ENCODE peak calls at places on chromosomes 11 and 22, in seven cellular contexts. T is colonic mucosa, M is MV-4-11, R is K562, N is GM23248, Y is psoas muscle, L is T-helper 2 cell. I is an unnamed sample.

GRCh38 chr22:48899523-48900326 is 927.9 kb downstream of the BRD1 start:
- DNase-seq in T (peak), L (no peak), Y (no peak), M (no peak), R (no peak), N (no peak), I (no peak)

GRCh38 chr22:45946805-45947600 is 30.0 kb downstream of the WNT7B start:
- DNase-seq in Y (no peak), T (no peak), R (no peak), L (no peak), M (peak), N (no peak), I (no peak)

GRCh38 chr11:23320131-23320530 is 459.9 kb upstream of the CCDC179 start:
- DNase-seq in R (no peak), M (no peak), N (no peak), Y (no peak), L (no peak), T (no peak), I (no peak)

GRCh38 chr22:46918197-46918596 is 155.7 kb downstream of the TBC1D22A start:
- DNase-seq in Y (no peak), L (no peak), N (no peak), M (no peak), R (no peak), T (no peak), I (no peak)

GRCh38 chr11:129739339-129739738 is 76.3 kb upstream of the TMEM45B start:
- DNase-seq in R (no peak), L (no peak), M (no peak), Y (no peak), N (no peak), T (no peak), I (no peak)

GRCh38 chr22:22478450-22478849 is 30.1 kb downstream of the ZNF280B start:
- DNase-seq in T (no peak), R (peak), Y (no peak), M (no peak), N (no peak), L (no peak), I (no peak)

GRCh38 chr11:76632492-76632891 is 38.1 kb downstream of the LRRC32 start:
- DNase-seq in M (no peak), T (no peak), L (no peak), Y (no peak), R (no peak), N (no peak), I (no peak)

GRCh38 chr22:36663581-36663980 is 40.0 kb downstream of the CACNG2 start:
- DNase-seq in M (no peak), R (no peak), N (no peak), L (no peak), Y (no peak), T (no peak), I (no peak)

GRCh38 chr11:27701262-27702105 is 1.2 kb upstream of the BDNF start:
- DNase-seq in L (no peak), M (peak), N (peak), Y (peak), R (peak), T (peak), I (no peak)

GRCh38 chr11:73520358-73521061 is 77.4 kb downstream of the FAM168A start:
- DNase-seq in T (no peak), Y (no peak), N (no peak), R (no peak), M (no peak), L (no peak), I (no peak)

GRCh38 chr11:15199693-15200092 is 85.0 kb downstream of the INSC start:
- DNase-seq in N (peak), R (no peak), L (no peak), Y (peak), M (no peak), T (no peak), I (no peak)

GRCh38 chr22:39088688-39089032 is 8.4 kb upstream of the APOBEC3H start:
- DNase-seq in L (no peak), N (no peak), R (no peak), Y (no peak), M (no peak), T (no peak), I (no peak)

GRCh38 chr22:29259253-29259899 is 8.4 kb downstream of the RHBDD3 start:
- DNase-seq in T (no peak), L (no peak), N (peak), Y (no peak), R (peak), M (no peak), I (no peak)

GRCh38 chr11:96045622-96046456 is 121.9 kb upstream of the MTMR2 start:
- DNase-seq in L (no peak), M (no peak), N (peak), Y (peak), R (no peak), T (no peak), I (no peak)

GRCh38 chr11:76885390-76886097 is 24.8 kb downstream of the ACER3 start:
- DNase-seq in T (no peak), Y (peak), R (peak), N (peak), M (peak), L (no peak), I (no peak)

GRCh38 chr11:122795281-122795680 is 43.0 kb upstream of the CRTAM start:
- DNase-seq in Y (no peak), R (no peak), L (no peak), N (no peak), M (no peak), T (no peak), I (no peak)

GRCh38 chr11:126927628-126928027 is 72.9 kb downstream of the KIRREL3 start:
- DNase-seq in R (no peak), M (no peak), T (no peak), Y (no peak), L (no peak), N (no peak), I (no peak)

GRCh38 chr11:72831521-72832300 is 17.5 kb downstream of the ATG16L2 start:
- DNase-seq in L (no peak), R (peak), M (peak), T (peak), Y (peak), N (peak), I (peak)

GRCh38 chr22:46758867-46759290 is 3.6 kb upstream of the TBC1D22A start:
- DNase-seq in M (peak), Y (no peak), T (peak), N (peak), L (no peak), R (peak), I (no peak)

GRCh38 chr11:78030429-78031325 is 7.6 kb upstream of the KCTD14 start:
- DNase-seq in T (peak), R (no peak), Y (peak), M (no peak), L (no peak), N (peak), I (no peak)

GRCh38 chr22:42079319-42080251 is at the start of gene SMDT1:
- DNase-seq in R (peak), M (peak), Y (peak), N (peak), T (peak), L (peak), I (peak)

GRCh38 chr11:117548876-117549275 is 221.2 kb downstream of the CEP164 start:
- DNase-seq in L (no peak), Y (no peak), R (no peak), T (no peak), N (no peak), M (no peak), I (no peak)

GRCh38 chr22:38413085-38414008 is 41.7 kb downstream of the KCNJ4 start:
- DNase-seq in M (no peak), T (peak), N (peak), Y (no peak), L (no peak), R (no peak), I (no peak)

GRCh38 chr22:29093980-29094379 is 21.1 kb downstream of the KREMEN1 start:
- DNase-seq in N (peak), L (no peak), T (no peak), R (no peak), Y (no peak), M (no peak), I (no peak)

GRCh38 chr11:2247496-2247895 is 22.9 kb downstream of the ASCL2 start:
- DNase-seq in T (no peak), N (no peak), R (no peak), Y (no peak), M (no peak), L (no peak), I (no peak)

GRCh38 chr11:114008331-114008730 is 33.4 kb downstream of the HTR3A start:
- DNase-seq in M (peak), Y (no peak), N (no peak), R (no peak), L (no peak), T (no peak), I (no peak)

GRCh38 chr22:23265389-23265700 is 85.0 kb downstream of the BCR start:
- DNase-seq in M (no peak), R (no peak), N (no peak), L (no peak), Y (no peak), T (no peak), I (no peak)

I was measured in effector CD4-positive, alpha-beta T cell.